ENCODE peak calls at places on chromosome 16, in nine cellular contexts. U is activated CD4-positive, alpha-beta T cell treated with anti-CD3 and anti-CD28 coated beads for 36 hours; S is GM13977; N is NCI-H1092 treated with DMSO at 0.1 percent for 48 hours; I is MM.1S; Q is brain pericyte; G is CD8-positive, alpha-beta memory T cell; A is heart right ventricle; C is A673. X is an unnamed sample.

GRCh38 chr16:52552643-52553042 is 5.7 kb upstream of the TOX3 start:
- DNase-seq in U (no peak), S (no peak), N (peak), I (no peak), Q (no peak), G (no peak), A (no peak), C (no peak), X (peak)

GRCh38 chr16:19008770-19009169 is 25.0 kb downstream of the TMC7 start:
- DNase-seq in U (no peak), S (no peak), N (no peak), I (no peak), Q (no peak), G (no peak), A (no peak), C (no peak), X (no peak)

GRCh38 chr16:27725271-27726010 is 175.5 kb downstream of the KATNIP start:
- DNase-seq in U (no peak), S (no peak), N (no peak), I (no peak), Q (no peak), G (no peak), A (no peak), C (no peak), X (no peak)

GRCh38 chr16:67833418-67834241 is 8.5 kb upstream of the THAP11 start:
- DNase-seq in U (peak), S (peak), N (peak), I (peak), Q (peak), G (peak), A (peak), C (peak), X (peak)

GRCh38 chr16:57846078-57846697 is 43.9 kb upstream of the KIFC3 start:
- DNase-seq in U (no peak), S (no peak), N (no peak), I (peak), Q (no peak), G (no peak), A (no peak), C (peak), X (no peak)

GRCh38 chr16:78984324-78984723 is 616.2 kb downstream of the MAF start:
- DNase-seq in U (no peak), S (no peak), N (no peak), I (no peak), Q (no peak), G (no peak), A (no peak), C (no peak), X (no peak)

GRCh38 chr16:23670137-23670776 is 8.4 kb upstream of the PLK1 start:
- DNase-seq in U (peak), S (peak), N (no peak), I (no peak), Q (no peak), G (no peak), A (no peak), C (no peak), X (peak)

GRCh38 chr16:72240949-72241348 is 69.0 kb upstream of the PMFBP1 start:
- DNase-seq in U (no peak), S (no peak), N (peak), I (no peak), Q (no peak), G (no peak), A (no peak), C (no peak), X (no peak)

GRCh38 chr16:4358236-4358635 is 7.1 kb upstream of the PAM16 start:
- DNase-seq in U (no peak), S (no peak), N (no peak), I (no peak), Q (no peak), G (no peak), A (no peak), C (no peak), X (no peak)

GRCh38 chr16:30805056-30805369 is 18.0 kb upstream of the ZNF629 start:
- DNase-seq in U (peak), S (no peak), N (no peak), I (no peak), Q (no peak), G (no peak), A (no peak), C (peak), X (peak)

GRCh38 chr16:67888311-67888710 is 3.6 kb downstream of the NRN1L start:
- DNase-seq in U (no peak), S (no peak), N (no peak), I (no peak), Q (no peak), G (no peak), A (no peak), C (no peak), X (no peak)

GRCh38 chr16:73329363-73330306 is 281.7 kb upstream of the ZFHX3 start:
- DNase-seq in U (no peak), S (no peak), N (no peak), I (no peak), Q (no peak), G (no peak), A (no peak), C (no peak), X (no peak)

GRCh38 chr16:73326221-73326620 is 278.3 kb upstream of the ZFHX3 start:
- DNase-seq in U (no peak), S (no peak), N (no peak), I (no peak), Q (no peak), G (no peak), A (no peak), C (no peak), X (no peak)

GRCh38 chr16:84842516-84843148 is 22.8 kb downstream of the CRISPLD2 start:
- DNase-seq in U (no peak), S (no peak), N (no peak), I (no peak), Q (no peak), G (no peak), A (peak), C (no peak), X (no peak)

X was measured in RKO.